ENCODE peak calls at places on chromosomes 11 and 22, in four cellular contexts. H, Q, V and J are unnamed samples.

GRCh38 chr11:13091373-13091772 is 82.3 kb downstream of the RASSF10 start:
- DNase-seq in H (no peak), Q (no peak), V (no peak), J (no peak)

GRCh38 chr11:128497057-128497957 is 90.1 kb downstream of the ETS1 start:
- DNase-seq in H (no peak), Q (peak; percentile 98), V (no peak), J (no peak)

GRCh38 chr22:28581020-28581419 is 98.6 kb downstream of the TTC28 start:
- DNase-seq in H (no peak), Q (no peak), V (no peak), J (no peak)

GRCh38 chr11:10302294-10302743 is 2.6 kb upstream of the ADM start:
- DNase-seq in H (peak; percentile 64), Q (no peak), V (no peak), J (no peak)

GRCh38 chr22:49368976-49369725 is 458.5 kb downstream of the BRD1 start:
- DNase-seq in H (no peak), Q (no peak), V (no peak), J (no peak)

GRCh38 chr11:1834791-1835670 is at the start of gene SYT8:
- DNase-seq in H (peak; percentile 78), Q (no peak), V (no peak), J (no peak)

GRCh38 chr11:121696947-121697346 is 244.2 kb upstream of the SORL1-AS1 start:
- DNase-seq in H (no peak), Q (no peak), V (no peak), J (no peak)

GRCh38 chr22:27987557-27987956 is 68.5 kb upstream of the PITPNB start:
- DNase-seq in H (no peak), Q (peak; percentile 85), V (no peak), J (no peak)

GRCh38 chr11:46560300-46561025 is 33.4 kb downstream of the AMBRA1 start:
- DNase-seq in H (no peak), Q (peak; percentile 59), V (peak; percentile 59), J (no peak)

GRCh38 chr22:50138988-50139387 is 31.5 kb upstream of the PANX2 start:
- DNase-seq in H (no peak), Q (no peak), V (no peak), J (no peak)

GRCh38 chr22:17753401-17753989 is 20.8 kb downstream of the BID start:
- DNase-seq in H (no peak), Q (peak; percentile 58), V (no peak), J (no peak)

DNA sequence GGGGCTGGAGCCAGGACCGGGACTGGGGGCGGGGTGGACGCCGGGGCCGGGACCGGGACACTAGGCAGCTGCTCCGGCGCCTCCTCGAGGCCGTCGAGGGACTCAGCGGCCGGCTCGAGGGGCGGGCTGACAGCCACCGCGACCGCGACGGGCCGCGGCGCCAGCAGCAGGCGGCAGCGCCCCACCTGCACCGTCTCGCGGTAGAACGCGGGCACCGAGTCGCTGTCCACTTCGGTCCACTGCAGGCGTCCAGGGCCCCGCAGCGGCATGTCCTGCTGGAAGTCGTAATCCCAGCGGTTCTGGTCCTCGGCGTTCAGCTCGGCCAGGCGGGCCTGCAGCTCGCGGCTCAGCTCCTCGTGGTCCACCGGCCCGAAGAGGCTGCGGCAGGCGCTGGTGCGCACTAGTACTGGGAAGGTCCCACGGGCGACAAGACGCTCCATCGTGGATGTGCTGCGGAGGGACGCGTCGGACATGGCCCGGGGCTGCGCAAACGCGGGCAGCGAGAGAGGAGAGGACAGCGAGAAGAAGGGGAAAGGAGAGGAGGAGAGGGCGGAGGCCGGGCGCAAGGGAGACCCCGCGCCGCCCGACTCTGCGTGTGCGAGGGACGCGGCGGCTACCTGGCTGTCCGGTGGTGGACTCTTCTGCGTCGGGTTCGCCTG is 429 bp downstream of the CDKN1C start:
- DNase-seq in H (peak; percentile 92), Q (peak; percentile 61), V (no peak), J (no peak)
- TF ChIP-seq CTCF in H (peak; percentile 70), Q (peak; percentile 33), V (no peak), J (peak; percentile 24)

DNA sequence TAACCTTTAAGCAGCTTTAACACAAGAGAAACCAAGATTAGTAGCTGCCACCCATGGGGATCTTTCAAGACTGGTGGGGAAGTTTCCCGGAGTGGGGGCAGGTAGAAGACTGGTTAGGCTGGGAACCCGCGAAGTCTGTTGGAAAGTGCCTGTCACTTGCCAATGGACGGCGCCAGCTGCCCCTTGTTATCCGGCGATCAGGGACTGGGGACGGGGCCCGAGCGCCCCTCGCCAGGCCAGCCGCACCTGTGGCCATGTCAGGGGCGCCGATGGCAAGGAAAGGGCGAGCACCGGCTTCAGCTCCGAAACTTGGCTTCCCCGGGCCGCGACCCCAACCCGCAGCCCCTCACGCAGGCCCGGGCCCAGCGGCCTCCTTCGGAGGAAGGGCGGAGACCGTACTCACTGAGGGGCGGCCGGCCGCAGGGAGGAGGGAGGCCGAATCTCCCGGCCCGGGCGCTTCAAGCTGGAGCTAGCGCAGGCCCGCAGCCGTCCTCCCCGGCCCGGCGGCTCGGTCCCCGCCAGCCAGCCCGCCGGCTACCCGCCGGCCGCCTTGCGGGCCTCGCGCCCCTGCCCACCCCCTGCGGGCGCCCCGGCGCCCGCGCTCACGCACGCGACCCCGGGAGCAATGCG is 539 bp downstream of the EIF4ENIF1 start:
- DNase-seq in H (no peak), Q (no peak), V (peak; percentile 52), J (no peak)
- TF ChIP-seq CTCF in H (no peak), Q (no peak), V (no peak), J (peak; percentile 8)

GRCh38 chr22:42856865-42857704 is at the start of gene ARFGAP3:
- DNase-seq in H (peak; percentile 99), Q (peak; percentile 91), V (peak; percentile 92), J (peak; percentile 84)

GRCh38 chr22:42857845-42858481 is 890 bp upstream of the ARFGAP3 start:
- DNase-seq in H (peak; percentile 21), Q (no peak), V (no peak), J (no peak)

GRCh38 chr22:42856179-42856864 is 751 bp downstream of the ARFGAP3 start:
- DNase-seq in H (peak; percentile 85), Q (peak; percentile 36), V (peak; percentile 57), J (no peak)

GRCh38 chr22:42855211-42855610 is 1.9 kb downstream of the ARFGAP3 start:
- DNase-seq in H (no peak), Q (no peak), V (no peak), J (no peak)

DNA sequence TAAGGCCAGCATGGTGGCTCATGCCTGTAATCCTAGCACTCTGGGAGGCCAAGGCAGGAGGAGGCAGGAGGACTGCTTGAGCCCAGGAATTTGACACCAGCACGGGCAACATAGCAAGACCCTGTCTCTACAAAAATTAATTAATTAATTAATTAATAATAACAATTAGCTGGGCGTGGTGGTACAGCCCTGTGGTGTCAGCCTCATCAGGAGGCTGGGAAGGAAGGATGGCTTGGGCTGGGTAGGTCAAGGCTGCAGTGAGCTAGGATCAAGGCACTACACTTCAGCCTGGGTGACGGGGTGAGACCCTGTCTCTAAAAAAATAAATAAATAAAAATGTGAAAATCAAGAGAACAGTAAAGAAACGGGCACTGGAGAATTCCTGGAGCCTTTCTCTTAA is 1.3 kb downstream of the ARFGAP3 start:
- DNase-seq in H (no peak), Q (no peak), V (no peak), J (no peak)
- TF ChIP-seq CTCF in H (no peak), Q (no peak), V (no peak), J (no peak)

GRCh38 chr11:16252373-16252772 is 104.0 kb downstream of the SOX6 start:
- DNase-seq in H (no peak), Q (peak; percentile 2), V (no peak), J (no peak)
- TF ChIP-seq CTCF in H (no peak), Q (peak; percentile 28), V (no peak), J (peak; percentile 11)